ENCODE peak calls at places on chromosomes 13 and 19, in eight cellular contexts. C, I, A, Q, P, D, X and Y are unnamed samples.

GRCh38 chr13:31431722-31432137 is 232.0 kb downstream of the B3GLCT start:
- DNase-seq in D (peak), A (no peak), I (peak), P (peak), Q (peak), X (peak), C (peak), Y (peak)

GRCh38 chr13:101919541-101920306 is 467.2 kb downstream of the ITGBL1 start:
- DNase-seq in Q (no peak), A (no peak), X (peak), C (no peak), D (no peak), P (no peak), I (no peak), Y (peak)

GRCh38 chr13:83221256-83221655 is 661.0 kb downstream of the SLITRK1 start:
- DNase-seq in I (no peak), P (no peak), X (no peak), C (no peak), D (no peak), Q (no peak), A (no peak), Y (no peak)

GRCh38 chr19:18232540-18233223 is 6.4 kb upstream of the PDE4C start:
- DNase-seq in C (no peak), P (no peak), I (no peak), D (no peak), Q (no peak), A (no peak), X (no peak), Y (no peak)

GRCh38 chr13:114222461-114222968 is 12.2 kb upstream of the CDC16 start:
- DNase-seq in X (peak), D (no peak), Q (no peak), I (no peak), P (no peak), A (no peak), C (no peak), Y (no peak)

GRCh38 chr13:41917641-41918040 is 43.3 kb downstream of the VWA8 start:
- DNase-seq in C (no peak), P (no peak), A (peak), X (peak), Q (no peak), D (no peak), I (no peak), Y (peak)

GRCh38 chr13:20348018-20348417 is 115.9 kb upstream of the GJB6 start:
- DNase-seq in D (no peak), I (no peak), P (no peak), X (no peak), C (no peak), A (no peak), Q (no peak), Y (no peak)

GRCh38 chr19:40716031-40716654 is 543 bp downstream of the COQ8B start:
- DNase-seq in P (no peak), X (peak), C (peak), D (peak), I (no peak), A (no peak), Q (no peak), Y (no peak)

GRCh38 chr13:33487575-33488243 is 202.2 kb upstream of the STARD13 start:
- DNase-seq in C (no peak), P (no peak), Q (no peak), I (no peak), A (no peak), X (peak), D (no peak), Y (no peak)

GRCh38 chr19:47697863-47698609 is 15.2 kb upstream of the EHD2 start:
- DNase-seq in I (no peak), A (peak), X (peak), D (peak), C (peak), P (peak), Q (peak), Y (peak)

GRCh38 chr13:76637651-76638111 is 248.5 kb downstream of the KCTD12 start:
- DNase-seq in I (no peak), Q (no peak), C (no peak), D (no peak), A (no peak), P (no peak), X (no peak), Y (peak)

GRCh38 chr19:57269515-57270250 is 10.6 kb upstream of the ZNF460 start:
- DNase-seq in Q (no peak), D (no peak), P (no peak), I (no peak), C (no peak), A (peak), X (peak), Y (peak)

GRCh38 chr13:51626749-51627148 is 42.5 kb downstream of the WDFY2 start:
- DNase-seq in P (no peak), I (no peak), D (no peak), Q (no peak), X (no peak), A (no peak), C (no peak), Y (no peak)

GRCh38 chr13:98977568-98978270 is at the start of gene DOCK9:
- DNase-seq in Q (no peak), I (no peak), C (no peak), P (no peak), A (no peak), D (no peak), X (peak), Y (peak)

GRCh38 chr19:52542984-52543664 is 15.7 kb downstream of the ZNF808 start:
- DNase-seq in A (no peak), Q (no peak), C (peak), I (no peak), D (peak), P (no peak), X (no peak), Y (no peak)

GRCh38 chr19:35458821-35459391 is 10.8 kb downstream of the FFAR2 start:
- DNase-seq in Q (no peak), I (no peak), P (peak), A (no peak), C (no peak), D (no peak), X (no peak), Y (no peak)

GRCh38 chr13:90416519-90416918 is 931.0 kb upstream of the MIR17HG start:
- DNase-seq in C (no peak), D (no peak), Q (no peak), A (peak), P (no peak), X (peak), I (no peak), Y (peak)